ENCODE peak calls at places on chromosomes 6 and 20, in six cellular contexts. N, W, I, B, E and F are unnamed samples.

GRCh38 chr6:41818271-41819054 is 31.0 kb downstream of the TOMM6 start:
- DNase-seq in W (peak; percentile 57), B (no peak), E (no peak), I (no peak), N (no peak), F (no peak)

GRCh38 chr6:150373260-150373701 is 4.5 kb downstream of the IYD start:
- DNase-seq in N (peak; percentile 14), B (no peak), W (peak; percentile 88), I (no peak), E (no peak), F (no peak)

GRCh38 chr6:42450314-42451145 is 1.2 kb downstream of the TRERF1 start:
- DNase-seq in W (peak; percentile 33), E (peak; percentile 30), N (peak; percentile 30), I (peak; percentile 58), B (peak; percentile 71), F (no peak)

GRCh38 chr6:130482645-130483390 is 117.0 kb downstream of the TMEM200A start:
- DNase-seq in W (peak; percentile 41), E (no peak), B (no peak), I (no peak), N (no peak), F (no peak)

GRCh38 chr6:29965873-29966601 is 23.7 kb downstream of the HLA-A start:
- DNase-seq in B (peak; percentile 78), N (peak; percentile 49), E (peak; percentile 95), W (peak; percentile 53), I (peak; percentile 31), F (no peak)

GRCh38 chr6:37399131-37399530 is 33.9 kb upstream of the CMTR1 start:
- DNase-seq in B (no peak), E (no peak), W (no peak), N (no peak), I (no peak), F (no peak)

GRCh38 chr6:149235130-149235561 is 82.4 kb upstream of the TAB2 start:
- DNase-seq in W (peak; percentile 94), N (peak; percentile 45), E (peak; percentile 48), B (no peak), I (no peak), F (no peak)

GRCh38 chr20:44601801-44602204 is 19.4 kb downstream of the PKIG start:
- DNase-seq in I (no peak), B (no peak), E (no peak), N (no peak), W (peak; percentile 85), F (no peak)

GRCh38 chr6:131362070-131362469 is 211.0 kb upstream of the ARG1 start:
- DNase-seq in B (no peak), E (no peak), W (peak; percentile 18), N (no peak), I (no peak), F (no peak)

GRCh38 chr6:116476021-116476678 is 15.0 kb downstream of the CALHM6 start:
- DNase-seq in B (no peak), N (no peak), E (peak; percentile 29), W (peak; percentile 57), I (no peak), F (no peak)

GRCh38 chr6:85574932-85575598 is 18.6 kb downstream of the SNX14 start:
- DNase-seq in I (no peak), E (no peak), N (peak; percentile 58), W (peak; percentile 83), B (no peak), F (no peak)

GRCh38 chr6:66558189-66558588 is 851.2 kb upstream of the EYS start:
- DNase-seq in N (no peak), B (peak; percentile 44), W (no peak), E (no peak), I (no peak), F (no peak)

GRCh38 chr20:37266940-37267683 is 5.5 kb upstream of the GHRH start:
- DNase-seq in I (no peak), W (no peak), E (no peak), B (no peak), N (no peak), F (no peak)

GRCh38 chr6:78952362-78952761 is 85.0 kb downstream of the IRAK1BP1 start:
- DNase-seq in I (no peak), N (no peak), E (no peak), B (no peak), W (no peak), F (no peak)

GRCh38 chr20:17682103-17682888 is at the start of gene RRBP1:
- DNase-seq in W (peak; percentile 97), E (peak; percentile 98), N (peak; percentile 99), B (peak; percentile 99), I (peak; percentile 99), F (peak; percentile 98)

GRCh38 chr6:168709034-168709433 is 268.1 kb downstream of the SMOC2 start:
- DNase-seq in E (no peak), N (no peak), B (peak; percentile 1), W (no peak), I (no peak), F (peak; percentile 7)

GRCh38 chr6:47905717-47906116 is 123.9 kb downstream of the OPN5 start:
- DNase-seq in N (no peak), I (no peak), B (no peak), E (no peak), W (no peak), F (no peak)

GRCh38 chr20:49597825-49598395 is 30.0 kb upstream of the PTGIS start:
- DNase-seq in B (no peak), I (no peak), N (no peak), E (no peak), W (no peak), F (no peak)

DNA sequence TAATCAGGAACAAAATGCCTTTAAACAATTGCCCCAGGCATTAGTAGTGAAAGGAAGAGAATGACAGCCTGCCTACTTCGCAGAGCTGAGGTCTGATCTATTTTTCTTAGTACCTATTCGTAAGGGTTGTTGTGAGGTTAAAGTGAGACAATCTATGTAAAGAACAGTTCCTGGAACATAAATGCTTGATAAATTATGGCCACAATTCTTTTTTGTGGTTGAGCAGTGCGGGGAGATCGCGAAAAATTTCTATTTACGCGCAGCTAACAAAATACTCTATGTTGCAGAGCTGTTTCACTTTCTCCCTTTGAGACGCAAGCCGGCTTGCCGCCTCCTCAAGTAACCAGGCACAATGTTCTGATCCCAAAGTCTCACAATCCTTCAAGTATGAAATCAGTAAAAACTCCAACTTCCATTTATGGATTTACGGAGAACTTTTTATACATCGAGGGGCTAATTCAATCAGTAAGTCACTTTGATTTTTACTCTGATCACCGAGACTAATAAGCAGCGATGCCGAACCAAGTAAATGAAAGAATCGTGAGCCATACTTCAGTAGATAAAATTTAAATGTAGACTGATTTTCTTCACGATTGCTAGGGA is 839 bp upstream of the PNRC1 start:
- DNase-seq in I (peak; percentile 56), E (peak; percentile 63), B (peak; percentile 62), N (peak; percentile 38), W (peak; percentile 83), F (no peak)
- TF ChIP-seq CTCF in I (no peak), E (no peak), B (no peak), N (no peak), W (no peak), F (no peak)

GRCh38 chr6:111565316-111566221 is 40.1 kb downstream of the TRAF3IP2 start:
- DNase-seq in I (no peak), B (peak; percentile 81), W (no peak), E (no peak), N (no peak), F (no peak)
- TF ChIP-seq CTCF in I (peak; percentile 32), B (peak; percentile 74), W (no peak), E (no peak), N (no peak), F (no peak)

GRCh38 chr6:44303842-44304241 is 9.3 kb downstream of the AARS2 start:
- DNase-seq in I (no peak), B (peak; percentile 21), E (no peak), W (no peak), N (no peak), F (no peak)

GRCh38 chr6:44305200-44305725 is 7.9 kb downstream of the AARS2 start:
- DNase-seq in W (no peak), N (no peak), E (no peak), B (peak; percentile 62), I (no peak), F (no peak)

GRCh38 chr6:44302856-44303255 is 10.3 kb downstream of the AARS2 start:
- DNase-seq in B (no peak), I (no peak), W (no peak), E (no peak), N (no peak), F (no peak)

GRCh38 chr6:44306710-44307109 is 6.4 kb downstream of the AARS2 start:
- DNase-seq in B (no peak), W (no peak), E (no peak), I (no peak), N (no peak), F (no peak)

GRCh38 chr6:44304282-44305199 is 8.6 kb downstream of the AARS2 start:
- DNase-seq in I (peak; percentile 71), N (peak; percentile 28), W (peak; percentile 54), E (peak; percentile 34), B (peak; percentile 83), F (no peak)
- TF ChIP-seq CTCF in I (peak; percentile 82), N (peak; percentile 73), W (peak; percentile 84), E (peak; percentile 75), B (peak; percentile 90), F (peak; percentile 80)

GRCh38 chr20:38934530-38934929 is 8.3 kb downstream of the FAM83D start:
- DNase-seq in E (no peak), B (no peak), I (no peak), N (no peak), W (peak; percentile 52), F (no peak)

GRCh38 chr20:38932457-38933120 is 6.4 kb downstream of the FAM83D start:
- DNase-seq in N (peak; percentile 42), B (no peak), W (peak; percentile 84), I (no peak), E (no peak), F (no peak)

GRCh38 chr20:38937000-38937399 is 10.8 kb downstream of the FAM83D start:
- DNase-seq in W (no peak), E (no peak), B (no peak), N (no peak), I (no peak), F (no peak)

GRCh38 chr20:38935967-38936407 is 9.8 kb downstream of the FAM83D start:
- DNase-seq in E (no peak), B (no peak), I (no peak), W (peak; percentile 23), N (peak; percentile 59), F (no peak)

GRCh38 chr20:38935285-38935684 is 9.1 kb downstream of the FAM83D start:
- DNase-seq in E (no peak), N (peak; percentile 46), I (no peak), B (no peak), W (peak; percentile 58), F (no peak)
- TF ChIP-seq CTCF in E (no peak), N (no peak), I (no peak), B (peak; percentile 48), W (peak; percentile 30), F (no peak)

DNA sequence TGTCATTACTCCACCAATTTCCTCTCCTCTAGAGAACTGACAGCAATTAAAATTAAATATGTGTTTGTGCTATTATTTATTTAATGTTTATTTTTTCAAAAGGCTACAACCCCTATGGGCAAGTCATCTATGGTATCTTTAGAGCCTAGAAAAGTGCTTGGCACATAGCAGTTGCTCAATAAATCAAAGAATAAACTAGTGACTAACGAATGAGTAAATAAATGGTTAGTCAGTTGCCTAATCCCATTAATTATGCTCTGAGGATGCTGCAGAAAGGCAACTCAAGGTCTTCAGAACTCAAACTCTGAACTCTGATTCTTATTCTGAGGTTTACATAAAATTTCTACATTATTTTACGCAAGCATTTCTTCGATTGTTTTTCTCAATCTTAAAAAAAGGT is 193.0 kb upstream of the TSHZ2 start:
- DNase-seq in N (no peak), I (no peak), E (no peak), B (no peak), W (no peak), F (no peak)
- TF ChIP-seq CTCF in N (no peak), I (no peak), E (no peak), B (no peak), W (no peak), F (no peak)